ENCODE peak calls at places on chromosomes 2 and 18, in seven cellular contexts. N is hepatocyte, D is neural progenitor cell, P is A549, L is T1000, Q is T-helper 9 cell, B is hypothalamus. T is an unnamed sample.

GRCh38 chr2:55862269-55862668 is 61.3 kb downstream of the EFEMP1 start:
- DNase-seq in N (peak; percentile 70), D (no peak), P (peak; percentile 86), L (no peak), Q (no peak), B (no peak), T (no peak)

GRCh38 chr2:25001329-25001637 is 29.5 kb upstream of the DNAJC27 start:
- DNase-seq in N (no peak), D (no peak), P (no peak), L (no peak), Q (no peak), B (no peak), T (peak; percentile 19)

GRCh38 chr18:25743661-25744151 is 346.7 kb downstream of the SS18 start:
- DNase-seq in N (no peak), D (peak; percentile 85), P (no peak), L (no peak), Q (no peak), B (no peak), T (peak; percentile 20)

GRCh38 chr2:145563752-145564615 is 1044.1 kb upstream of the ZEB2 start:
- DNase-seq in N (peak; percentile 41), D (no peak), P (no peak), L (no peak), Q (no peak), B (no peak), T (peak; percentile 17)

GRCh38 chr2:239302083-239302807 is 98.6 kb downstream of the HDAC4 start:
- DNase-seq in N (no peak), D (no peak), P (no peak), L (no peak), Q (no peak), B (no peak), T (peak; percentile 43)

GRCh38 chr2:86622409-86622877 is 1.2 kb downstream of the RNF103 start:
- DNase-seq in N (peak; percentile 43), D (peak; percentile 44), P (peak; percentile 53), L (no peak), Q (peak; percentile 5), B (peak; percentile 11), T (peak; percentile 61)

GRCh38 chr2:128543646-128544045 is 225.0 kb upstream of the HS6ST1 start:
- DNase-seq in N (no peak), D (peak; percentile 28), P (no peak), L (no peak), Q (no peak), B (no peak), T (no peak)

GRCh38 chr2:2847131-2847740 is 516.2 kb upstream of the MYT1L start:
- DNase-seq in N (no peak), D (no peak), P (no peak), L (no peak), Q (no peak), B (no peak), T (no peak)

GRCh38 chr18:48868468-48869466 is 82.0 kb downstream of the SMAD7 start:
- DNase-seq in N (peak; percentile 81), D (no peak), P (peak; percentile 51), L (no peak), Q (no peak), B (no peak), T (no peak)

GRCh38 chr18:47558110-47558750 is 306.8 kb upstream of the SKOR2 start:
- DNase-seq in N (no peak), D (no peak), P (no peak), L (no peak), Q (no peak), B (no peak), T (no peak)

GRCh38 chr2:151228847-151229497 is 32.7 kb downstream of the RBM43 start:
- DNase-seq in N (no peak), D (no peak), P (no peak), L (no peak), Q (no peak), B (no peak), T (no peak)

GRCh38 chr18:10454800-10455550 is 540 bp downstream of the APCDD1 start:
- DNase-seq in N (peak; percentile 58), D (no peak), P (peak; percentile 1), L (no peak), Q (no peak), B (no peak), T (peak; percentile 22)

GRCh38 chr18:64807560-64807959 is 658.7 kb upstream of the LINC00305 start:
- DNase-seq in N (no peak), D (no peak), P (no peak), L (no peak), Q (no peak), B (no peak), T (no peak)

GRCh38 chr2:33217431-33217830 is 259.0 kb upstream of the RASGRP3 start:
- DNase-seq in N (no peak), D (no peak), P (no peak), L (no peak), Q (no peak), B (no peak), T (no peak)

GRCh38 chr2:166406374-166406773 is 30.6 kb upstream of the SCN9A start:
- DNase-seq in N (no peak), D (no peak), P (no peak), L (no peak), Q (no peak), B (no peak), T (no peak)

GRCh38 chr2:25822190-25823117 is 55.8 kb downstream of the ASXL2 start:
- DNase-seq in N (peak; percentile 26), D (peak; percentile 28), P (peak; percentile 30), L (no peak), Q (peak; percentile 61), B (peak; percentile 6), T (no peak)

GRCh38 chr2:68031546-68032160 is 31.2 kb downstream of the C1D start:
- DNase-seq in N (peak; percentile 63), D (peak; percentile 65), P (peak; percentile 57), L (no peak), Q (no peak), B (no peak), T (no peak)

GRCh38 chr2:223576873-223577272 is 25.3 kb downstream of the SCG2 start:
- DNase-seq in N (peak; percentile 43), D (no peak), P (peak; percentile 88), L (no peak), Q (no peak), B (no peak), T (no peak)

GRCh38 chr2:162926501-162926900 is 87.9 kb upstream of the KCNH7 start:
- DNase-seq in N (no peak), D (no peak), P (peak; percentile 42), L (peak; percentile 13), Q (no peak), B (no peak), T (peak; percentile 14)

GRCh38 chr2:222545821-222546540 is 109.9 kb downstream of the FARSB start:
- DNase-seq in N (no peak), D (no peak), P (no peak), L (no peak), Q (no peak), B (no peak), T (no peak)

GRCh38 chr2:119950966-119951365 is 61.9 kb upstream of the EPB41L5 start:
- DNase-seq in N (no peak), D (no peak), P (no peak), L (no peak), Q (no peak), B (no peak), T (no peak)

GRCh38 chr2:217625475-217626245 is 377.1 kb downstream of the TNS1 start:
- DNase-seq in N (no peak), D (no peak), P (no peak), L (no peak), Q (no peak), B (no peak), T (no peak)

GRCh38 chr2:158688722-158689121 is 106.4 kb upstream of the DAPL1 start:
- DNase-seq in N (no peak), D (no peak), P (peak; percentile 3), L (peak; percentile 50), Q (no peak), B (no peak), T (no peak)

GRCh38 chr18:6327895-6328623 is 86.7 kb downstream of the L3MBTL4 start:
- DNase-seq in N (no peak), D (no peak), P (no peak), L (no peak), Q (no peak), B (no peak), T (no peak)

GRCh38 chr2:86442642-86443005 is 1.5 kb downstream of the KDM3A start:
- DNase-seq in N (peak; percentile 89), D (peak; percentile 63), P (peak; percentile 92), L (peak; percentile 61), Q (peak; percentile 62), B (peak; percentile 80), T (peak; percentile 78)

GRCh38 chr18:55214969-55215368 is 255.7 kb upstream of the CCDC68 start:
- DNase-seq in N (no peak), D (peak; percentile 8), P (no peak), L (no peak), Q (no peak), B (no peak), T (no peak)

GRCh38 chr2:28350791-28351285 is 41.8 kb upstream of the FOSL2 start:
- DNase-seq in N (no peak), D (no peak), P (no peak), L (no peak), Q (no peak), B (no peak), T (peak; percentile 34)

GRCh38 chr18:22844184-22844583 is 88.9 kb upstream of the RBBP8 start:
- DNase-seq in N (no peak), D (no peak), P (peak; percentile 6), L (no peak), Q (no peak), B (no peak), T (no peak)

GRCh38 chr2:15554525-15555218 is 6.5 kb downstream of the NBAS start:
- DNase-seq in N (no peak), D (no peak), P (no peak), L (no peak), Q (no peak), B (no peak), T (no peak)

GRCh38 chr18:7609617-7610016 is 42.5 kb downstream of the PTPRM start:
- DNase-seq in N (no peak), D (no peak), P (no peak), L (no peak), Q (no peak), B (no peak), T (no peak)

T was measured in pancreas.